ENCODE peak calls at places on chromosomes 16 and 17, in eight cellular contexts. G is neural progenitor cell; D is sigmoid colon; C is body of pancreas; Z is cardiac muscle cell; I is GM23248; X is naive thymus-derived CD4-positive, alpha-beta T cell; S is right atrium auricular region. K is an unnamed sample.
A peak's percentile ranks its signal among the peaks of the same experiment; 100 is the strongest.

GRCh38 chr16:53090271-53090590 is 35.4 kb downstream of the CHD9 start:
- DNase-seq in X (no peak), G (no peak), Z (no peak), I (no peak), D (no peak), S (no peak), C (no peak), K (no peak)

GRCh38 chr17:40097087-40097486 is 3.3 kb downstream of the NR1D1 start:
- DNase-seq in S (no peak), X (no peak), G (no peak), C (no peak), Z (no peak), I (no peak), D (peak; percentile 67), K (no peak)

GRCh38 chr16:77212736-77213541 is 13.7 kb downstream of the SYCE1L start:
- DNase-seq in S (peak; percentile 61), X (peak; percentile 61), I (peak; percentile 58), G (peak; percentile 74), Z (peak; percentile 55), C (peak; percentile 65), D (peak; percentile 78), K (no peak)

GRCh38 chr16:69089091-69089912 is 16.2 kb upstream of the HAS3 start:
- DNase-seq in D (no peak), I (no peak), G (peak; percentile 59), C (peak; percentile 46), Z (no peak), X (no peak), S (no peak), K (no peak)

GRCh38 chr16:3171855-3172593 is 16.0 kb upstream of the OR1F1 start:
- DNase-seq in Z (no peak), X (no peak), S (no peak), I (peak; percentile 15), C (no peak), D (peak; percentile 51), G (peak; percentile 49), K (no peak)

GRCh38 chr17:80936218-80936617 is 55.4 kb upstream of the CHMP6 start:
- DNase-seq in Z (no peak), G (no peak), D (no peak), C (no peak), X (no peak), S (no peak), I (no peak), K (no peak)

GRCh38 chr17:60947100-60947499 is 269.4 kb downstream of the BCAS3 start:
- DNase-seq in Z (no peak), S (no peak), G (no peak), C (no peak), D (no peak), X (no peak), I (peak; percentile 73), K (no peak)

GRCh38 chr17:16989953-16990860 is 18.3 kb upstream of the TNFRSF13B start:
- DNase-seq in I (peak; percentile 78), C (no peak), D (peak; percentile 45), G (no peak), Z (no peak), X (no peak), S (no peak), K (no peak)

GRCh38 chr16:30609002-30609927 is 924 bp downstream of the ZNF689 start:
- DNase-seq in G (peak; percentile 31), X (no peak), S (no peak), C (peak; percentile 55), Z (peak; percentile 59), D (peak; percentile 79), I (peak; percentile 64), K (peak; percentile 53)

GRCh38 chr17:78154903-78155811 is 9.0 kb downstream of the C17orf99 start:
- DNase-seq in Z (peak; percentile 21), I (no peak), D (no peak), G (no peak), X (no peak), S (no peak), C (no peak), K (no peak)

GRCh38 chr17:71631483-71631882 is 489.3 kb upstream of the SOX9 start:
- DNase-seq in I (peak; percentile 63), X (no peak), Z (peak; percentile 16), D (no peak), G (no peak), C (no peak), S (no peak), K (no peak)

GRCh38 chr17:17792551-17793377 is 44.0 kb downstream of the SREBF1 start:
- DNase-seq in Z (peak; percentile 88), D (no peak), C (no peak), G (peak; percentile 64), I (peak; percentile 53), X (peak; percentile 67), S (no peak), K (no peak)

GRCh38 chr17:17024778-17025300 is 17.4 kb upstream of the MPRIP start:
- DNase-seq in C (no peak), G (no peak), D (no peak), I (no peak), Z (peak; percentile 43), X (no peak), S (no peak), K (no peak)

GRCh38 chr16:468072-468821 is 42.8 kb downstream of the RAB11FIP3 start:
- DNase-seq in C (no peak), S (no peak), Z (no peak), I (no peak), G (peak; percentile 36), D (no peak), X (no peak), K (no peak)

GRCh38 chr16:470418-470817 is 45.0 kb downstream of the RAB11FIP3 start:
- DNase-seq in S (no peak), Z (no peak), G (no peak), X (no peak), D (no peak), C (no peak), I (no peak), K (no peak)

GRCh38 chr16:472199-472504 is 46.7 kb downstream of the RAB11FIP3 start:
- DNase-seq in I (no peak), D (no peak), G (no peak), X (no peak), S (no peak), Z (no peak), C (no peak), K (no peak)

GRCh38 chr16:471353-472198 is 46.1 kb downstream of the RAB11FIP3 start:
- DNase-seq in Z (no peak), I (peak; percentile 94), G (peak; percentile 69), D (peak; percentile 72), S (no peak), X (no peak), C (no peak), K (peak; percentile 89)

DNA sequence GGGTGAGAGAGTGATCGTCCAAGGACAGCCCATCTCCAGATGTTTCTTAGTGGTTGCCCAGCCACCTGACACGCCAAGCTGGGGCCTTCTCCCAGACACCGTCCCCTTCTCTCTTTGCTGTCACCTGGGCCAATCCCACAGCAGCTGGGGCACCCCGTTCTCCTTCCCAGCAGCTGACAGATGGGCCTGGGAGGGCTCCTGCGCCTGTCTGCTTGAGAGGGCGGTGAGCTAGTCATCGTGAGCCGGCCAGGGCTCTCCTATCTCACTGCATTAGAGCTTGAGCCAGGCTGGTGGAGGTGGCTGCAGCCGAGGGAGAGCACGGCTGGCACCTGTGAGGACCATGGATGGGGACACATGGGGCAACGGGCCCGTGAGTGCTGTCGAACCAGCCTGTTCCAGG is 41.2 kb downstream of the RAB11FIP3 start:
- DNase-seq in Z (no peak), X (no peak), S (no peak), G (no peak), D (no peak), I (no peak), C (no peak), K (no peak)
- H3K27ac ChIP-seq in Z (peak overlapping the region; percentile 50), X (no peak overlapping the region), S (no peak overlapping the region), G (no peak overlapping the region), D (no peak overlapping the region), I (no peak overlapping the region), C (no peak overlapping the region), K (peak overlapping the region; percentile 45)

GRCh38 chr16:13108126-13108525 is 206.7 kb downstream of the SHISA9 start:
- DNase-seq in D (no peak), G (no peak), X (no peak), Z (no peak), S (no peak), C (no peak), I (no peak), K (no peak)
- H3K27ac ChIP-seq in D (no peak overlapping the region), G (no peak overlapping the region), X (no peak overlapping the region), Z (no peak overlapping the region), S (no peak overlapping the region), C (no peak overlapping the region), I (no peak overlapping the region), K (no peak overlapping the region)

GRCh38 chr17:48718781-48719641 is 3.3 kb downstream of the PRAC1 start:
- DNase-seq in S (no peak), I (no peak), C (no peak), Z (no peak), X (no peak), G (peak; percentile 64), D (peak; percentile 54), K (no peak)
- H3K27ac ChIP-seq in S (no peak overlapping the region), I (no peak overlapping the region), C (no peak overlapping the region), Z (no peak overlapping the region), X (no peak overlapping the region), G (no peak overlapping the region), D (no peak overlapping the region), K (no peak overlapping the region)

GRCh38 chr16:85123891-85124635 is 11.8 kb upstream of the CIBAR2 start:
- DNase-seq in I (peak; percentile 74), S (peak; percentile 94), Z (peak; percentile 88), D (peak; percentile 86), X (no peak), C (peak; percentile 38), G (peak; percentile 40), K (peak; percentile 81)
- H3K27ac ChIP-seq in I (peak overlapping the region; percentile 50), S (peak overlapping the region; percentile 85), Z (no peak overlapping the region), D (peak overlapping the region; percentile 68), X (no peak overlapping the region), C (no peak overlapping the region), G (no peak overlapping the region), K (no peak overlapping the region)

GRCh38 chr16:81951564-81951963 is 59.7 kb downstream of the SDR42E1 start:
- DNase-seq in Z (no peak), S (no peak), C (no peak), D (no peak), X (no peak), I (peak; percentile 18), G (no peak), K (no peak)

GRCh38 chr16:81945665-81946064 is 65.6 kb downstream of the SDR42E1 start:
- DNase-seq in Z (peak; percentile 13), I (peak; percentile 78), D (no peak), X (no peak), S (no peak), G (no peak), C (no peak), K (no peak)

GRCh38 chr16:81940781-81941560 is 70.3 kb downstream of the SDR42E1 start:
- DNase-seq in I (peak; percentile 81), S (no peak), X (no peak), C (no peak), D (no peak), G (peak; percentile 16), Z (peak; percentile 75), K (no peak)

GRCh38 chr16:81946206-81946605 is 65.1 kb downstream of the SDR42E1 start:
- DNase-seq in G (no peak), X (no peak), I (peak; percentile 71), S (no peak), D (no peak), C (no peak), Z (peak; percentile 7), K (no peak)
- H3K27ac ChIP-seq in G (no peak overlapping the region), X (no peak overlapping the region), I (peak overlapping the region; percentile 63), S (no peak overlapping the region), D (no peak overlapping the region), C (no peak overlapping the region), Z (no peak overlapping the region), K (no peak overlapping the region)

GRCh38 chr17:57839571-57839923 is 10.3 kb downstream of the MRPS23 start:
- DNase-seq in Z (no peak), D (no peak), C (no peak), G (no peak), X (no peak), I (no peak), S (no peak), K (no peak)
- H3K27ac ChIP-seq in Z (peak overlapping the region; percentile 79), D (peak overlapping the region; percentile 53), C (no peak overlapping the region), G (no peak overlapping the region), X (no peak overlapping the region), I (no peak overlapping the region), S (peak overlapping the region; percentile 79), K (no peak overlapping the region)